ENCODE peak calls at places on chromosome 19, in eight cellular contexts. M is psoas muscle, H is cardiac muscle cell, K is thoracic aorta, J is breast epithelium, I is brain microvascular endothelial cell, X is pancreas, Y is endodermal cell. F is an unnamed sample.

GRCh38 chr19:15455996-15456395 is 6.2 kb upstream of the WIZ start:
- DNase-seq in M (no peak), H (no peak), K (no peak), J (no peak), I (no peak), X (no peak), Y (no peak), F (no peak)

GRCh38 chr19:12800873-12801465 is 631 bp downstream of the PRDX2 start:
- DNase-seq in M (peak), H (peak), K (no peak), J (no peak), I (no peak), X (peak), Y (peak), F (no peak)

GRCh38 chr19:41707871-41708371 is 505 bp upstream of the CEACAM5 start:
- DNase-seq in M (no peak), H (no peak), K (no peak), J (no peak), I (no peak), X (no peak), Y (peak), F (no peak)

GRCh38 chr19:18428837-18429674 is 8.9 kb downstream of the ISYNA1 start:
- DNase-seq in M (peak), H (peak), K (no peak), J (no peak), I (peak), X (peak), Y (peak), F (no peak)

GRCh38 chr19:41595890-41596280 is 19.9 kb downstream of the CEACAM21 start:
- DNase-seq in M (no peak), H (no peak), K (no peak), J (no peak), I (no peak), X (no peak), Y (no peak), F (no peak)

GRCh38 chr19:4987286-4987685 is 18.4 kb downstream of the KDM4B start:
- DNase-seq in M (no peak), H (peak), K (no peak), J (no peak), I (no peak), X (no peak), Y (no peak), F (no peak)

GRCh38 chr19:8466018-8466417 is 21.2 kb downstream of the HNRNPM start:
- DNase-seq in M (no peak), H (no peak), K (no peak), J (no peak), I (no peak), X (no peak), Y (no peak), F (no peak)

GRCh38 chr19:20928371-20928770 is 5.3 kb downstream of the ZNF85 start:
- DNase-seq in M (no peak), H (no peak), K (no peak), J (no peak), I (peak), X (no peak), Y (peak), F (no peak)

GRCh38 chr19:3423183-3423829 is 56.9 kb downstream of the NFIC start:
- DNase-seq in M (no peak), H (no peak), K (no peak), J (no peak), I (peak), X (no peak), Y (no peak), F (no peak)

GRCh38 chr19:18224525-18225354 is 1.5 kb downstream of the PDE4C start:
- DNase-seq in M (peak), H (peak), K (peak), J (peak), I (peak), X (peak), Y (peak), F (peak)

GRCh38 chr19:7507884-7508283 is 8.0 kb upstream of the ZNF358 start:
- DNase-seq in M (peak), H (no peak), K (peak), J (no peak), I (peak), X (peak), Y (peak), F (peak)

GRCh38 chr19:6263306-6264076 is 16.3 kb downstream of the MLLT1 start:
- DNase-seq in M (no peak), H (no peak), K (no peak), J (no peak), I (no peak), X (no peak), Y (no peak), F (no peak)

GRCh38 chr19:15265849-15266248 is 33.6 kb upstream of the EPHX3 start:
- DNase-seq in M (peak), H (no peak), K (peak), J (peak), I (peak), X (peak), Y (no peak), F (no peak)

GRCh38 chr19:23393121-23393520 is 2.1 kb downstream of the ZNF91 start:
- DNase-seq in M (no peak), H (no peak), K (no peak), J (peak), I (no peak), X (no peak), Y (no peak), F (no peak)

GRCh38 chr19:23385404-23385803 is 9.9 kb downstream of the ZNF91 start:
- DNase-seq in M (no peak), H (no peak), K (no peak), J (no peak), I (no peak), X (no peak), Y (no peak), F (no peak)

GRCh38 chr19:23395041-23395721 is at the start of gene ZNF91:
- DNase-seq in M (peak), H (peak), K (peak), J (peak), I (peak), X (peak), Y (peak), F (peak)

GRCh38 chr19:23392706-23393105 is 2.6 kb downstream of the ZNF91 start:
- DNase-seq in M (no peak), H (no peak), K (no peak), J (no peak), I (no peak), X (no peak), Y (no peak), F (no peak)

DNA sequence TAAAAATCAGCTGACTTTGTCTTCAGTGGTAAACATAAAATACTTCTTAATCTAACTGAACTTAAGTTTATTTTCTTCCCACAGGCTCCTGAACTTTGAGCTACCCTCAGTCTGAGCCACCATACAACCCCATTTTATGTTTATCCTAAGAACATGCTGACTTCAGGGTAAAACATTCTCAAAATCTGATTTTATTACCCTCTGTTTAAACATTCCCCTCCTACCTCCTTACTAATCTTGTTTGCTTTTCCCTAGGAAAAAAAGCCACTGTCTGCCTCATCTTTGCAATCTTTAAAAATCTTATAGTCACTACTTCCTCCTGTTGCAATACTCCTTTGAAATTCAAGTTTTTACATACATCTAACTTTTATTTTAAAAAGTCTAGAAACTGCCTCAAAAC is 4.0 kb downstream of the ZNF91 start:
- DNase-seq in M (no peak), H (no peak), K (no peak), J (no peak), I (no peak), X (no peak), Y (no peak), F (no peak)
- H3K27ac ChIP-seq in M (no peak), H (no peak), K (no peak), J (no peak), I (no peak), X (no peak), Y (no peak), F (no peak)

GRCh38 chr19:57351867-57352266 is 796 bp downstream of the ZNF304 start:
- DNase-seq in M (no peak), H (no peak), K (no peak), J (no peak), I (no peak), X (no peak), Y (no peak), F (no peak)
- TF ChIP-seq CTCF in M (no peak), H (no peak), K (no peak), J (no peak), I (peak), X (no peak), Y (peak), F (no peak)

GRCh38 chr19:54464044-54464623 is 556 bp upstream of the LENG9 start:
- DNase-seq in M (peak), H (peak), K (peak), J (peak), I (peak), X (peak), Y (peak), F (peak)
- H3K27ac ChIP-seq in M (peak), H (peak), K (peak), J (peak), I (peak), X (peak), Y (peak), F (peak)

GRCh38 chr19:28980236-28980868 is 232.6 kb downstream of the UQCRFS1 start:
- DNase-seq in M (no peak), H (peak), K (no peak), J (no peak), I (peak), X (no peak), Y (peak), F (no peak)
- TF ChIP-seq CTCF in M (no peak), H (peak), K (no peak), J (no peak), I (peak), X (no peak), Y (peak), F (no peak)

DNA sequence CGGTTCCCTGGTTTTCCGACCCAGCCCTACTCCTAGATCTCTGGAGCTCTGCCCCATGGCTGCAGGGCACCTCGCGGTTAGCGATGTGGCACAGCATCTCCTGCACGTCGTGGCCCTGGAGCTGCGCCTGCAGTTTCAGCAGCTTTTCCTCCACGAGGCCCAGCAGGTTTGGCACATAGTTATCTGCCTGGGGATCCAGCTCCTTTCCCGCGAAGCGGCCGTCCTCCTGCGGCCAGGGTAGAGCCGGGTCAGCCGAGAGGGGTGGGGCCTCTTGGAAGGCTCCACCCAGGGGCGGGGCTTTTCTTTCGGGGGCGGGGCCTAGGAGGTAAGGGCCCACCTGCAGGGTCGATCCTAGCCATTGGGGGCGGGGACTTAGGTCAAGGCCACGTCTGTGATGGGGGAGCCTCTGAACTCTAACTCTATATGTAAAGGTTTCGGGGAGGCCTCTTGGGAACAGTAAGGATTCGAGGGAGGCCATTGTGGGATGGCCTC is 2.5 kb upstream of the RGL3 start:
- DNase-seq in M (peak), H (peak), K (no peak), J (no peak), I (no peak), X (peak), Y (peak), F (no peak)
- H3K27ac ChIP-seq in M (peak), H (no peak), K (peak), J (peak), I (no peak), X (no peak), Y (no peak), F (peak)

DNA sequence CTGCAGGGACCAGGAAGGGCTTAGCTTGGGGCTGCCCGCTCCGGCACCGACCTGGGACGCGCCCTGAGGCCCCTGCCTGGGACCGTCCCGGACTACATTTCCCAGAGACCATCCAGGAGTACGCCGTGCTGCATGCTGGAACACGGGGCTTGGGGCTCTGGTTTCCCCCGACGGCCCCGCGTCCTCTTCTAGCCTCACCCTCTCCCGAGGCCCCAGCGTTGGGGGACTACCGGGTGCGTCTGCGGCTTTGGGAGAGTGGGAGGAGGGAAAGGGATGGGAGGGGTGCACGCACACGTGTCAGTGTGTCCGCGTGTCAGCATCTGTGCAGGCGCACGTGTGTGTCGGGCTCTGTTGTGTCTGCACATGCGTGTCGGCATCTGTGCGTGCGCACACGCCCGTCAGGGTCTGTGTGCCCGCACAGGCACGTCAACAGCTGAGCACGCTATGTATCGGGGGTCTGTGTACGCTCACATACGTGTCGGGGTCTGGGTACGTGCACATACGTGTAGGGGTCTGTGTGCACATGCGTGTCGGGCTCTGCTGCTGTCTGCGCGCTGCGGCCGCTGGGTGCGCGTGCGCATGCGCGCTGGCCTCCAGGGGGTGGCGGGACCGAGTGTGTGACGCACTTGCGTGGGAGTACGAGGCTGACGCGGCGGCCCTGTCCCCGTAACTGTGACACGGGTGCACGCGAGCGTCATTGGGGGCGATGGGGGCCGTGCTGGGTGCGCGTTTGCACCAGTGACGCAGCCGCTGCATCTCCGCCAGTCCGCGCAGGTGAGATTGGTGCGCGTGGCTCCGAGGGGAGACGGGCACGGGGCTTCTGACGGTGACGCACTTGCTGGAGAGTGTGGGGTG is at the start of gene ZNF331:
- DNase-seq in M (peak), H (peak), K (peak), J (peak), I (peak), X (peak), Y (peak), F (peak)
- TF ChIP-seq CTCF in M (peak), H (peak), K (peak), J (peak), I (peak), X (no peak), Y (peak), F (no peak)

DNA sequence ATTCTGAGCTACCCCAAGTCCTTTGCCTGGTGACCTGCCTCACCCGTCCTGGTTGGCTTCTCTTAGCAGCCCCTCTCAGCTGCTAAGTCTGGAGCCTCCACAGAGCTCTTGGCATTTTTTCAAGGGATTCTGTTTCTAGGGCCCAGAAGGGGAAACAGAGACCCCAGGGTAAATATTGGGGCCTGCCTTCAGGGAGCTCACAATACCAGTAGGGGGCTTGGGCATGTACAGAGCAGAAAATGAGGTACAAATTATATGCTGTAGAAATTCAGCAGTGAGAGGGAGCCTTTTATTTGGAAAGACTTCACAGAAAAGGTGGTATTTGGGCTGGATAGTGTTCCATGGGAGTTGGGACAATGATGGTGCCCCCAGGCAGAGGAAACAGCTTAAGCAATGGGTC is 3.7 kb downstream of the SAMD4B start:
- DNase-seq in M (no peak), H (no peak), K (no peak), J (no peak), I (no peak), X (no peak), Y (no peak), F (no peak)
- H3K27ac ChIP-seq in M (peak), H (no peak), K (no peak), J (peak), I (no peak), X (no peak), Y (no peak), F (no peak)

DNA sequence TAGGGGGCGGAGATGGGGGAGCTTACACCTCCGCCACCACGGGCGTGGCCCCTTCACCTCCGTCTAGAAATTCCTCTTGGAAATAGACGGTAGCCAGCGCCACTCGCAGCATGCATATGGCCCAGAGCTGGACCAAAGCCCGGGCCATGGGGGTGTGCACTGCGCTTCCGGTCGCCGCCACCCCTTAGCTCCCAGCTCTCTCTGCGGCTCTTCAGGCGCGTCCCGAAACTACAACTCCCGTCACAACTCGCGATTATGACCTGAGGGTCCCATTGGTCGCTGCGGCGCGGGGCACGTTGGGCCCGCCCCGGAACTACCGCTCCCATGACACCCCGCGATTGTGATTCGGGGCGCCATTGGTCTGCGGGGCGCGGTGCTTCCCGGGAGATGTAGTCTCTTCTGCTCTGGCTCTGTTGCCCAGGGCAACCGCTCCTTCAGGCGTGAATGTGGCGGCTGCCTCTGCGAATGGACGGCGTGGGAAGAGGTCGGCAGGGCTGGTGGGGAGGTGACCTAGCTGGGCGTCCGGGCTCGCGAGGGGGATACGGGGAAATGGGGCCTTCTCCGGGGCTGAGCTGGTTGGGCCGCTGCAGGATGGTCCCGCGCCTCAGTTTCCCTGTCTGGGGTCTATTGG is at the start of the genes C19orf44 and CALR3:
- DNase-seq in M (peak), H (peak), K (peak), J (peak), I (peak), X (peak), Y (peak), F (peak)
- TF ChIP-seq CTCF in M (peak), H (no peak), K (peak), J (peak), I (peak), X (no peak), Y (no peak), F (no peak)